ENCODE peak calls at places on chromosome 21, in five cellular contexts. N is IMR-90, D is neural progenitor cell, C is GM23338, M is mammary epithelial cell. U is an unnamed sample.

GRCh38 chr21:21715286-21715969 is 717.2 kb downstream of the NCAM2 start:
- DNase-seq in N (peak; percentile 93), D (no peak), C (no peak), M (no peak), U (no peak)

GRCh38 chr21:27362249-27362648 is 395.4 kb upstream of the ADAMTS5 start:
- DNase-seq in N (no peak), D (no peak), C (peak; percentile 51), M (peak; percentile 11), U (no peak)

GRCh38 chr21:42636535-42636914 is 16.9 kb upstream of the PDE9A start:
- DNase-seq in N (peak; percentile 61), D (no peak), C (no peak), M (peak; percentile 82), U (no peak)

GRCh38 chr21:39060485-39061099 is 122.7 kb downstream of the PSMG1 start:
- DNase-seq in N (no peak), D (no peak), C (no peak), M (no peak), U (no peak)

GRCh38 chr21:45825209-45825602 is 156.4 kb upstream of the COL6A1 start:
- DNase-seq in N (no peak), D (no peak), C (no peak), M (no peak), U (no peak)

GRCh38 chr21:38823737-38824123 is 18.0 kb downstream of the ETS2 start:
- DNase-seq in N (no peak), D (no peak), C (no peak), M (no peak), U (no peak)

GRCh38 chr21:18244721-18245486 is at the start of gene CHODL:
- DNase-seq in N (no peak), D (peak; percentile 49), C (peak; percentile 45), M (no peak), U (peak; percentile 27)

GRCh38 chr21:46097826-46098286 is at the start of gene COL6A2:
- DNase-seq in N (peak; percentile 71), D (peak; percentile 84), C (peak; percentile 85), M (no peak), U (peak; percentile 90)

GRCh38 chr21:17512245-17513213 is at the start of gene CXADR:
- DNase-seq in N (no peak), D (peak; percentile 98), C (peak; percentile 95), M (peak; percentile 85), U (peak; percentile 97)

GRCh38 chr21:25573409-25574206 is 33.7 kb downstream of the MRPL39 start:
- DNase-seq in N (peak; percentile 99), D (no peak), C (no peak), M (peak; percentile 94), U (peak; percentile 49)

GRCh38 chr21:42539931-42540343 is 26.3 kb downstream of the SLC37A1 start:
- DNase-seq in N (no peak), D (peak; percentile 64), C (peak; percentile 76), M (no peak), U (no peak)

GRCh38 chr21:36966066-36966845 is at the start of gene HLCS:
- DNase-seq in N (peak; percentile 36), D (peak; percentile 87), C (peak; percentile 78), M (peak; percentile 69), U (peak; percentile 89)
- TF ChIP-seq CTCF in N (peak; percentile 36), D (peak; percentile 36), C (peak; percentile 37), M (peak; percentile 21), U (peak; percentile 6)

GRCh38 chr21:36159356-36159921 is 2.8 kb downstream of the DOP1B start:
- DNase-seq in N (no peak), D (no peak), C (no peak), M (no peak), U (no peak)

GRCh38 chr21:36156339-36156814 is 247 bp upstream of the DOP1B start:
- DNase-seq in N (peak; percentile 98), D (peak; percentile 100), C (peak; percentile 100), M (peak; percentile 97), U (peak; percentile 100)

GRCh38 chr21:36155603-36156338 is 853 bp upstream of the DOP1B start:
- DNase-seq in N (no peak), D (peak; percentile 6), C (peak; percentile 49), M (peak; percentile 52), U (peak; percentile 85)

GRCh38 chr21:36160850-36161178 is 4.2 kb downstream of the DOP1B start:
- DNase-seq in N (no peak), D (no peak), C (no peak), M (no peak), U (no peak)

GRCh38 chr21:36156815-36157670 is at the start of gene DOP1B:
- DNase-seq in N (no peak), D (no peak), C (peak; percentile 67), M (no peak), U (no peak)
- H2AFZ ChIP-seq in N (peak within 1 kb of the TSS; percentile 97), D (peak within 1 kb of the TSS; percentile 93), C (peak within 1 kb of the TSS; percentile 99), M (peak within 1 kb of the TSS; percentile 98), U (peak within 1 kb of the TSS; percentile 64)

GRCh38 chr21:32750405-32750804 is 21.1 kb downstream of the PAXBP1 start:
- DNase-seq in N (no peak), D (no peak), C (no peak), M (no peak), U (no peak)

GRCh38 chr21:32748529-32748928 is 20.7 kb upstream of the SYNJ1 start:
- DNase-seq in N (no peak), D (no peak), C (no peak), M (no peak), U (no peak)

GRCh38 chr21:32753818-32754610 is 17.5 kb downstream of the PAXBP1 start:
- DNase-seq in N (no peak), D (no peak), C (peak; percentile 13), M (peak; percentile 16), U (no peak)

GRCh38 chr21:32747396-32747795 is 19.6 kb upstream of the SYNJ1 start:
- DNase-seq in N (no peak), D (no peak), C (no peak), M (no peak), U (no peak)

DNA sequence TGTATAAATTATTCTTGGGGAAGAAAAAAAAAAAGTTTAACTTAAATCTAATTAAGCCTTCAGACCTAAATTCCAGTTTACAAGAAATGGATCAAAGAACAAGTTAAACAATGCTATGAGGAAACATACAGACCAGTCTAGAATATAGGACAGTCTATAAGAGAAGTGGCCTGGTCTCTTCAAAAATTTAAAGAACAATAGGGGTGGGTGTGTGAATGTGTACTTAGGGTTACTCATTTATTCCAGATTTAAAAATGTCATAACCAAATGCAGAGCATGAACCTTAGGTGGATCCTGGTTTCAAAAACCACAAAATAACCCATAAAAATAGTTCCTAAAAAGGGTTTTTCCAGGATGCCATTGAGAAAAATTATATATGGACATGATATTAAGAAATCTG is 21.8 kb upstream of the SYNJ1 start:
- DNase-seq in N (no peak), D (no peak), C (no peak), M (no peak), U (no peak)
- H3K27ac ChIP-seq in N (no peak overlapping the region), D (no peak overlapping the region), C (no peak overlapping the region), M (no peak overlapping the region), U (no peak overlapping the region)

GRCh38 chr21:30958737-30959136 is 77.4 kb upstream of the KRTAP11-1 start:
- DNase-seq in N (no peak), D (no peak), C (no peak), M (no peak), U (no peak)

DNA sequence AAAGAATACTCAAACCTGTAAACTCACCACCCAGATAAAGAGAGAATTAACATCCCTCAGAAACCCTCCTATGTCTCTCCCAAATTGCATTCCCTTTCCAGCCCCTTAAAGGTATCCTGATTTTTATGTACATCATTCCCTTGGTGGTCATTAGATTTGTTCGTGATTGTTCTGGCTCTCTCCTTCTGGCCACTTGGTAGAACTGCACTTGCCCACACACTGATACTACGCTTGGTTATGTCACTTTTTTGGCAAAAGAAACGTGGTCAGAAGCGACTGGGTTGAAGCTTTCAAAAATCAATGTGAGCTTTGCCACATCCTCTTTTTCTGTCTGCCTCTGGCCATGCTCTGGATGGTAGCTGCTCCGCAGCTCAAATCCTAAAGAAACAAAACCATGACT is 76.3 kb downstream of the KRTAP19-8 start:
- DNase-seq in N (no peak), D (peak; percentile 15), C (peak; percentile 51), M (no peak), U (no peak)
- TF ChIP-seq CTCF in N (no peak), D (peak; percentile 50), C (peak; percentile 21), M (no peak), U (no peak)

DNA sequence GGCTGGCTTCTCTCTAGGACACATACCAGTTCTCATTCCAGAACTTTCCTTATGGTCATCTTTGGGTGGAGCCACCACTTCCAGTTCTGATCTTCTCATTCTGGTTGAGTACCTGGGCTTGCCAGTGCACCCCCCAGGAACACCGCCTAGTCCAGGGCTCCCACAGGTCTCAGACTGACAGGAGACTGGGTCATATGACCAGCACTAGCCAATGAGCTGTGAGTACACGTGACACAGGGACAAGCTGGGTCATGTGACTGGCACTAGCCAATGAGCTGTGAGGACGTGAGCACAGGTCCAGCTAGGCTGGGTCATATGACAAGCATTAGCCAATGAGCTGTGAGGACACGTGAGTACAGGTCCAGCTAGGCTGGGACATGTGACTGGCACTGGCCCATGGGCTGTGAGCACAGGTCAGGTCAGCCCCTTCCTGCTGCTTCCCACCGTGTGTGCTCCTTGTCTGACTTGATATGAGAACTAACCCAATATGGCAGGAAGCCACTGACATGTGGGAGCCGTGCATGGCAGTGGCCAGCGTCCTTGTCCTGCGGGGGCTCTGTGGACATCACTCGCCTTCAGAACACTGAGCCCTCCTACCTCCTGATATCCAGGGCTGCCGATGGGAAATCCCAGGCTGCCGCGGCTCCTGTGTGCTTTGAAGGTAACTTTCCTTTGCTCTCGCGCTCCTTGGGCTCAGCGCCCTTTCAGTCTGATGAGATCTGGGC is 22.7 kb downstream of the KRTAP10-1 start:
- DNase-seq in N (peak; percentile 29), D (no peak), C (peak; percentile 55), M (no peak), U (no peak)
- H2AFZ ChIP-seq in N (peak overlapping the region; percentile 21), D (no peak overlapping the region), C (no peak overlapping the region), M (no peak overlapping the region), U (no peak overlapping the region)

U was measured in hepatocyte.